ENCODE peak calls at places on chromosomes 5 and 9, in nine cellular contexts. One of them, this sample, is unnamed.

GRCh38 chr9:119164716-119165115 is 204.5 kb downstream of the BRINP1 start:
- DNase-seq in PC-9: no peak
- DNase-seq in HL-60: no peak
- DNase-seq in choroid plexus epithelial cell: no peak
- DNase-seq in cardiac fibroblast: no peak
- DNase-seq in Calu3: no peak
- DNase-seq in RWPE2: no peak
- DNase-seq in hepatocyte: no peak
- DNase-seq in MM.1S: no peak
- DNase-seq in this sample: no peak

GRCh38 chr9:71119746-71120145 is 1.7 kb downstream of the TRPM3 start:
- DNase-seq in PC-9: no peak
- DNase-seq in HL-60: no peak
- DNase-seq in choroid plexus epithelial cell: no peak
- DNase-seq in cardiac fibroblast: no peak
- DNase-seq in Calu3: no peak
- DNase-seq in RWPE2: no peak
- DNase-seq in hepatocyte: no peak
- DNase-seq in MM.1S: no peak
- DNase-seq in this sample: no peak

GRCh38 chr5:113381791-113382190 is 53.0 kb downstream of the TSSK1B start:
- DNase-seq in PC-9: no peak
- DNase-seq in HL-60: no peak
- DNase-seq in choroid plexus epithelial cell: no peak
- DNase-seq in cardiac fibroblast: no peak
- DNase-seq in Calu3: no peak
- DNase-seq in RWPE2: no peak
- DNase-seq in hepatocyte: no peak
- DNase-seq in MM.1S: no peak
- DNase-seq in this sample: no peak

GRCh38 chr9:90027296-90027790 is 422.5 kb downstream of the GADD45G start:
- DNase-seq in PC-9: no peak
- DNase-seq in HL-60: no peak
- DNase-seq in choroid plexus epithelial cell: no peak
- DNase-seq in cardiac fibroblast: no peak
- DNase-seq in Calu3: no peak
- DNase-seq in RWPE2: no peak
- DNase-seq in hepatocyte: no peak
- DNase-seq in MM.1S: no peak
- DNase-seq in this sample: no peak

GRCh38 chr5:23318166-23318565 is 189.2 kb upstream of the PRDM9 start:
- DNase-seq in PC-9: no peak
- DNase-seq in HL-60: no peak
- DNase-seq in choroid plexus epithelial cell: no peak
- DNase-seq in cardiac fibroblast: no peak
- DNase-seq in Calu3: no peak
- DNase-seq in RWPE2: no peak
- DNase-seq in hepatocyte: no peak
- DNase-seq in MM.1S: no peak
- DNase-seq in this sample: no peak

GRCh38 chr9:134624827-134625181 is 16.8 kb upstream of the COL5A1 start:
- DNase-seq in PC-9: peak
- DNase-seq in HL-60: no peak
- DNase-seq in choroid plexus epithelial cell: peak
- DNase-seq in cardiac fibroblast: peak
- DNase-seq in Calu3: no peak
- DNase-seq in RWPE2: peak
- DNase-seq in hepatocyte: no peak
- DNase-seq in MM.1S: no peak
- DNase-seq in this sample: no peak

GRCh38 chr5:55480781-55481180 is 54.0 kb downstream of the PLPP1 start:
- DNase-seq in PC-9: no peak
- DNase-seq in HL-60: no peak
- DNase-seq in choroid plexus epithelial cell: peak
- DNase-seq in cardiac fibroblast: no peak
- DNase-seq in Calu3: no peak
- DNase-seq in RWPE2: no peak
- DNase-seq in hepatocyte: no peak
- DNase-seq in MM.1S: no peak
- DNase-seq in this sample: no peak

GRCh38 chr5:94281402-94281801 is 337.0 kb downstream of the KIAA0825 start:
- DNase-seq in PC-9: no peak
- DNase-seq in HL-60: no peak
- DNase-seq in choroid plexus epithelial cell: no peak
- DNase-seq in cardiac fibroblast: no peak
- DNase-seq in Calu3: no peak
- DNase-seq in RWPE2: no peak
- DNase-seq in hepatocyte: no peak
- DNase-seq in MM.1S: no peak
- DNase-seq in this sample: no peak

GRCh38 chr9:122445155-122445749 is 32.5 kb downstream of the OR1J1 start:
- DNase-seq in PC-9: no peak
- DNase-seq in HL-60: no peak
- DNase-seq in choroid plexus epithelial cell: peak
- DNase-seq in cardiac fibroblast: peak
- DNase-seq in Calu3: no peak
- DNase-seq in RWPE2: no peak
- DNase-seq in hepatocyte: no peak
- DNase-seq in MM.1S: no peak
- DNase-seq in this sample: no peak

GRCh38 chr9:137048655-137049543 is 2.9 kb upstream of the NPDC1 start:
- DNase-seq in PC-9: no peak
- DNase-seq in HL-60: no peak
- DNase-seq in choroid plexus epithelial cell: no peak
- DNase-seq in cardiac fibroblast: no peak
- DNase-seq in Calu3: no peak
- DNase-seq in RWPE2: no peak
- DNase-seq in hepatocyte: no peak
- DNase-seq in MM.1S: no peak
- DNase-seq in this sample: no peak

GRCh38 chr5:127887282-127887681 is 184.1 kb downstream of the CCDC192 start:
- DNase-seq in PC-9: no peak
- DNase-seq in HL-60: no peak
- DNase-seq in choroid plexus epithelial cell: no peak
- DNase-seq in cardiac fibroblast: no peak
- DNase-seq in Calu3: no peak
- DNase-seq in RWPE2: no peak
- DNase-seq in hepatocyte: no peak
- DNase-seq in MM.1S: no peak
- DNase-seq in this sample: no peak

GRCh38 chr5:138668451-138668850 is 84.8 kb upstream of the CTNNA1 start:
- DNase-seq in PC-9: no peak
- DNase-seq in HL-60: no peak
- DNase-seq in choroid plexus epithelial cell: no peak
- DNase-seq in cardiac fibroblast: no peak
- DNase-seq in Calu3: no peak
- DNase-seq in RWPE2: no peak
- DNase-seq in hepatocyte: peak
- DNase-seq in MM.1S: peak
- DNase-seq in this sample: no peak

GRCh38 chr5:74272019-74272775 is 368.3 kb downstream of the ENC1 start:
- DNase-seq in PC-9: peak
- DNase-seq in HL-60: no peak
- DNase-seq in choroid plexus epithelial cell: peak
- DNase-seq in cardiac fibroblast: no peak
- DNase-seq in Calu3: no peak
- DNase-seq in RWPE2: no peak
- DNase-seq in hepatocyte: no peak
- DNase-seq in MM.1S: no peak
- DNase-seq in this sample: no peak

DNA sequence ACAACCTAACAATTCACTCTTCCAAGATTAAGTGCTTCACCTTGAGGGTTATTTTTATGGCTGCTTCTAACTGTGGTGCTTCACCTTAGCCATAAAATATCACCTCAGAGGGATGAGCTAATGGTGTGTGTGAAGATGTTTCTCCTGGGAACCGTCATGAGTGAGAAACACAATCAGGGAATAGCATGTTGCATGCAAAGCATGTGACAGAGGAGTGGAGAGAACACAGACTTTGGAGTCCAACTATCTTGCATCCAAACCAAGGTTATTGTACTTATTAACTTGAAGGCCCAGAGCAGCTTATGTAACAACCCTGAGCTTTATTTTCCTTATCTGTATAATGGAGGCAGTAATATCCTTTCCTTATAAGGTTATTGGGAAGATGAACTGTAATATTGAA is 1089.0 kb upstream of the DMAC1 start:
- DNase-seq in PC-9: no peak
- DNase-seq in HL-60: no peak
- DNase-seq in choroid plexus epithelial cell: no peak
- DNase-seq in cardiac fibroblast: no peak
- DNase-seq in Calu3: no peak
- DNase-seq in RWPE2: no peak
- DNase-seq in hepatocyte: peak
- DNase-seq in MM.1S: no peak
- DNase-seq in this sample: no peak
- TF ChIP-seq CTCF in PC-9: no peak
- TF ChIP-seq CTCF in HL-60: no peak
- TF ChIP-seq CTCF in choroid plexus epithelial cell: no peak
- TF ChIP-seq CTCF in cardiac fibroblast: no peak
- TF ChIP-seq CTCF in Calu3: no peak
- TF ChIP-seq CTCF in RWPE2: no peak
- TF ChIP-seq CTCF in hepatocyte: no peak
- TF ChIP-seq CTCF in MM.1S: no peak
- TF ChIP-seq CTCF in this sample: no peak

GRCh38 chr5:174895360-174895759 is 171.0 kb downstream of the MSX2 start:
- DNase-seq in PC-9: no peak
- DNase-seq in HL-60: no peak
- DNase-seq in choroid plexus epithelial cell: no peak
- DNase-seq in cardiac fibroblast: no peak
- DNase-seq in Calu3: peak
- DNase-seq in RWPE2: no peak
- DNase-seq in hepatocyte: no peak
- DNase-seq in MM.1S: no peak
- DNase-seq in this sample: no peak
- TF ChIP-seq CTCF in PC-9: no peak
- TF ChIP-seq CTCF in HL-60: no peak
- TF ChIP-seq CTCF in choroid plexus epithelial cell: no peak
- TF ChIP-seq CTCF in cardiac fibroblast: no peak
- TF ChIP-seq CTCF in Calu3: no peak
- TF ChIP-seq CTCF in RWPE2: peak
- TF ChIP-seq CTCF in hepatocyte: no peak
- TF ChIP-seq CTCF in MM.1S: no peak
- TF ChIP-seq CTCF in this sample: no peak

GRCh38 chr5:57693488-57694305 is 211.1 kb upstream of the ACTBL2 start:
- DNase-seq in PC-9: no peak
- DNase-seq in HL-60: no peak
- DNase-seq in choroid plexus epithelial cell: peak
- DNase-seq in cardiac fibroblast: no peak
- DNase-seq in Calu3: peak
- DNase-seq in RWPE2: no peak
- DNase-seq in hepatocyte: no peak
- DNase-seq in MM.1S: no peak
- DNase-seq in this sample: no peak
- TF ChIP-seq CTCF in PC-9: no peak
- TF ChIP-seq CTCF in HL-60: no peak
- TF ChIP-seq CTCF in choroid plexus epithelial cell: no peak
- TF ChIP-seq CTCF in cardiac fibroblast: no peak
- TF ChIP-seq CTCF in Calu3: no peak
- TF ChIP-seq CTCF in RWPE2: no peak
- TF ChIP-seq CTCF in hepatocyte: no peak
- TF ChIP-seq CTCF in MM.1S: no peak
- TF ChIP-seq CTCF in this sample: no peak

DNA sequence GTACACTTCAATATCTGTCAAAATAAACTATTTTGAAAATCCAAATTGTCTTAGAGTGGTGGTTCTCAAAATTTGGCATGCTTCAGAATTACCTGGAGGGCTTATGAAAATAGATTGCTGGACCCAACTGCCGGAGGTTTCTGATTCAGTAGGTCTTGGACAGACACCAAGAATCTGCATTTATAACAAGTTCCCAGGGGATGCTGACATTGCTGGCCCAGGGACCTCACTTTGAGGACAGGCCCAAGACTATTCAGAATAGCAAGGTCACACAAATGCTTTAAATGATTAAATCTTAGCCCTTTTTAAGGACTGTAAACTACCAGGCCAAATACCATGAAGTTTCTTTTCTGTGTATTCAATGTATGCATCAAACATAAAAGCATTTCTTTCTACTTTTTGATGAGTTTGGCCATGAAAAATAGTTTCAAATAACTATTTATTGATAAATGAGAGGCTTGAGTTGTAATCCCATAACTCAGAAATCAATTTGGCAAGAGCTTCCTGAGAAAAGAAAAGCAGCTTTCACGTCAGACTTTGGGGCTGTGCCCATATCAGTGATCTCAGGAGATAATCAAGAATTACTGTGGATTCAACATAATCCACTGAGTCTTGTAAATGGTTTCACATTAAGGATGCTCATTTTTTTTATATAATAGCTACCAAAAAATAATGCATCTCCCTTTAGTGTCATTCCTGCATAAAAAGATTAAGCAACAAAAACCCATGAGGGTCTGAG is 191.4 kb downstream of the FRMD3 start:
- DNase-seq in PC-9: no peak
- DNase-seq in HL-60: no peak
- DNase-seq in choroid plexus epithelial cell: no peak
- DNase-seq in cardiac fibroblast: no peak
- DNase-seq in Calu3: no peak
- DNase-seq in RWPE2: no peak
- DNase-seq in hepatocyte: no peak
- DNase-seq in MM.1S: no peak
- DNase-seq in this sample: peak
- TF ChIP-seq CTCF in PC-9: no peak
- TF ChIP-seq CTCF in HL-60: no peak
- TF ChIP-seq CTCF in choroid plexus epithelial cell: no peak
- TF ChIP-seq CTCF in cardiac fibroblast: no peak
- TF ChIP-seq CTCF in Calu3: no peak
- TF ChIP-seq CTCF in RWPE2: no peak
- TF ChIP-seq CTCF in hepatocyte: no peak
- TF ChIP-seq CTCF in MM.1S: no peak
- TF ChIP-seq CTCF in this sample: no peak

GRCh38 chr5:172055421-172055820 is 49.0 kb upstream of the FBXW11 start:
- DNase-seq in PC-9: no peak
- DNase-seq in HL-60: no peak
- DNase-seq in choroid plexus epithelial cell: no peak
- DNase-seq in cardiac fibroblast: no peak
- DNase-seq in Calu3: no peak
- DNase-seq in RWPE2: no peak
- DNase-seq in hepatocyte: no peak
- DNase-seq in MM.1S: no peak
- DNase-seq in this sample: no peak

GRCh38 chr5:172058088-172058487 is 51.6 kb upstream of the FBXW11 start:
- DNase-seq in PC-9: no peak
- DNase-seq in HL-60: no peak
- DNase-seq in choroid plexus epithelial cell: no peak
- DNase-seq in cardiac fibroblast: no peak
- DNase-seq in Calu3: no peak
- DNase-seq in RWPE2: no peak
- DNase-seq in hepatocyte: no peak
- DNase-seq in MM.1S: no peak
- DNase-seq in this sample: no peak

GRCh38 chr5:172064358-172064757 is 57.9 kb upstream of the FBXW11 start:
- DNase-seq in PC-9: no peak
- DNase-seq in HL-60: no peak
- DNase-seq in choroid plexus epithelial cell: no peak
- DNase-seq in cardiac fibroblast: no peak
- DNase-seq in Calu3: no peak
- DNase-seq in RWPE2: no peak
- DNase-seq in hepatocyte: no peak
- DNase-seq in MM.1S: no peak
- DNase-seq in this sample: no peak

GRCh38 chr5:172055996-172056395 is 49.6 kb upstream of the FBXW11 start:
- DNase-seq in PC-9: no peak
- DNase-seq in HL-60: no peak
- DNase-seq in choroid plexus epithelial cell: no peak
- DNase-seq in cardiac fibroblast: no peak
- DNase-seq in Calu3: no peak
- DNase-seq in RWPE2: no peak
- DNase-seq in hepatocyte: no peak
- DNase-seq in MM.1S: no peak
- DNase-seq in this sample: no peak

GRCh38 chr5:172059661-172060100 is 53.2 kb upstream of the FBXW11 start:
- DNase-seq in PC-9: no peak
- DNase-seq in HL-60: no peak
- DNase-seq in choroid plexus epithelial cell: peak
- DNase-seq in cardiac fibroblast: peak
- DNase-seq in Calu3: no peak
- DNase-seq in RWPE2: no peak
- DNase-seq in hepatocyte: no peak
- DNase-seq in MM.1S: no peak
- DNase-seq in this sample: no peak
- TF ChIP-seq CTCF in PC-9: peak
- TF ChIP-seq CTCF in HL-60: peak
- TF ChIP-seq CTCF in choroid plexus epithelial cell: peak
- TF ChIP-seq CTCF in cardiac fibroblast: peak
- TF ChIP-seq CTCF in Calu3: peak
- TF ChIP-seq CTCF in RWPE2: peak
- TF ChIP-seq CTCF in hepatocyte: peak
- TF ChIP-seq CTCF in MM.1S: peak
- TF ChIP-seq CTCF in this sample: peak